ENCODE peak calls at places on chromosomes 6 and 20, in six cellular contexts. One of them, this sample, is unnamed.

GRCh38 chr6:100633096-100633766 is 168.5 kb upstream of the SIM1 start:
- DNase-seq in A549: peak; percentile 16
- DNase-seq in K562: no peak
- DNase-seq in GM12878: no peak
- DNase-seq in endothelial cell of umbilical vein: peak; percentile 63
- DNase-seq in HepG2: peak; percentile 79
- DNase-seq in this sample: peak; percentile 3

GRCh38 chr6:149248688-149249369 is 68.7 kb upstream of the TAB2 start:
- DNase-seq in A549: no peak
- DNase-seq in K562: no peak
- DNase-seq in GM12878: no peak
- DNase-seq in endothelial cell of umbilical vein: no peak
- DNase-seq in HepG2: no peak
- DNase-seq in this sample: no peak

GRCh38 chr20:36311141-36311853 is 5.2 kb downstream of the DLGAP4 start:
- DNase-seq in A549: no peak
- DNase-seq in K562: no peak
- DNase-seq in GM12878: no peak
- DNase-seq in endothelial cell of umbilical vein: no peak
- DNase-seq in HepG2: no peak
- DNase-seq in this sample: peak; percentile 78

GRCh38 chr6:130743175-130743574 is 84.0 kb upstream of the SMLR1 start:
- DNase-seq in A549: no peak
- DNase-seq in K562: no peak
- DNase-seq in GM12878: no peak
- DNase-seq in endothelial cell of umbilical vein: no peak
- DNase-seq in HepG2: peak; percentile 15
- DNase-seq in this sample: no peak

GRCh38 chr20:6513586-6513985 is 253.9 kb upstream of the BMP2 start:
- DNase-seq in A549: no peak
- DNase-seq in K562: no peak
- DNase-seq in GM12878: no peak
- DNase-seq in endothelial cell of umbilical vein: no peak
- DNase-seq in HepG2: no peak
- DNase-seq in this sample: no peak

GRCh38 chr6:145148392-145149175 is 586.7 kb downstream of the EPM2A start:
- DNase-seq in A549: peak; percentile 2
- DNase-seq in K562: no peak
- DNase-seq in GM12878: peak; percentile 1
- DNase-seq in endothelial cell of umbilical vein: no peak
- DNase-seq in HepG2: peak; percentile 36
- DNase-seq in this sample: peak; percentile 93

GRCh38 chr6:30696432-30696831 is 5.6 kb upstream of the NRM start:
- DNase-seq in A549: no peak
- DNase-seq in K562: no peak
- DNase-seq in GM12878: no peak
- DNase-seq in endothelial cell of umbilical vein: no peak
- DNase-seq in HepG2: no peak
- DNase-seq in this sample: no peak

GRCh38 chr20:18676366-18676765 is 88.5 kb downstream of the DTD1 start:
- DNase-seq in A549: no peak
- DNase-seq in K562: no peak
- DNase-seq in GM12878: no peak
- DNase-seq in endothelial cell of umbilical vein: no peak
- DNase-seq in HepG2: no peak
- DNase-seq in this sample: no peak

DNA sequence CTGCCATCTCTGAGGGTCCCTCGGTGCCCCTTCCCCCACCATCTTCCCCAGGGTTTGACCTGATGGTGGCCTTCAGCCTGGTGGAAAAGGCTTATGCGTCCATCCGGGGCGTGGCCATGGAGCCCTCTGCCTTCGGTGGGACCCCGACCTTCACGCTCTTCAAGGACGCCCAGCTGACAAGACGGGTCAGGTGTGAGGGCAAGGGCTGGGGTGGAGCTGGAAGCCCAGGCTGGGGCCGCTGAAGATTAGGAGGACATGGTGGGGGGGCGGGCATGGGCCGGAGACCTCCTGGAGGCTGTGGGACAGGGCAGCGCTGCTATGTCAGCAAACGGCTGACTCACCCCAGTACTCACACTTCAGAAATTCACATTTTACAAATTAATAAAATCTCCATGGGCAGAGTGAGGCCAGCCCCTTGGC is 23.5 kb downstream of the COL20A1 start:
- DNase-seq in A549: no peak
- DNase-seq in K562: no peak
- DNase-seq in GM12878: no peak
- DNase-seq in endothelial cell of umbilical vein: no peak
- DNase-seq in HepG2: no peak
- DNase-seq in this sample: no peak
- TF ChIP-seq MYC in A549: no peak
- TF ChIP-seq MYC in K562: no peak
- TF ChIP-seq MYC in GM12878: no peak
- TF ChIP-seq MYC in endothelial cell of umbilical vein: no peak
- TF ChIP-seq MYC in HepG2: no peak
- TF ChIP-seq MYC in this sample: no peak

GRCh38 chr6:39088331-39088730 is 26.7 kb downstream of the SAYSD1 start:
- DNase-seq in A549: peak; percentile 17
- DNase-seq in K562: peak; percentile 43
- DNase-seq in GM12878: no peak
- DNase-seq in endothelial cell of umbilical vein: peak; percentile 37
- DNase-seq in HepG2: peak; percentile 39
- DNase-seq in this sample: peak; percentile 65
- TF ChIP-seq MYC in A549: no peak
- TF ChIP-seq MYC in K562: no peak
- TF ChIP-seq MYC in GM12878: no peak
- TF ChIP-seq MYC in endothelial cell of umbilical vein: no peak
- TF ChIP-seq MYC in HepG2: no peak
- TF ChIP-seq MYC in this sample: no peak

DNA sequence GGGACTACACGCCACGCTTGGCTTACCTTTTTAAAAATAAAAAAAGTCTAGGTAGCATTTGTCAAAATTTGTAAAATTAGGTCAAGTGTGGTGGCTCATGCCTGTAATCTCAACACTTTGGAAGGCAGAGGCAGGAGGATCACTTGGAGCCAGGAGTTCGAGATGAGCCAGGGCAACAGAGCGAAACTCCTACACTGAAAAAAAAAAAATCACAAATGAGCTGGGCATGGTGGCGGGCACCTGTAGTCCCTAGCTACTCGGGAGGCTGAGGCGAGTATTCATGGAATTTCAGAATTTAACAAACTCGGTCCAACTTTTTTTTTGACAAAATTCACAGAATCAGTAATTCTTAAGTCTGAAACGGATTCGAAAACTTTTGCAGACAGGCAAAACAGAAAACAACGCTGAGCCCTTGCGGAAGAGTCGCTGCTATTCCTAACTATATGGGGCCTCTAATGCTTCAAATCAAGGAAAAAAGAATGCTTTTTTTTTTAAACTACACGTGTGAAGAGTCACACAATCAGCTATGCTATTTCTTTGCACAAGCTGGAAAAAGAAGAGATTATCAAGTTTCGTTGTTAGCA is 62.9 kb downstream of the GTF2H5 start:
- DNase-seq in A549: no peak
- DNase-seq in K562: no peak
- DNase-seq in GM12878: no peak
- DNase-seq in endothelial cell of umbilical vein: no peak
- DNase-seq in HepG2: no peak
- DNase-seq in this sample: no peak
- TF ChIP-seq MYC in A549: no peak
- TF ChIP-seq MYC in K562: no peak
- TF ChIP-seq MYC in GM12878: no peak
- TF ChIP-seq MYC in endothelial cell of umbilical vein: no peak
- TF ChIP-seq MYC in HepG2: no peak
- TF ChIP-seq MYC in this sample: no peak

GRCh38 chr20:32907886-32908285 is 49.2 kb downstream of the EFCAB8 start:
- DNase-seq in A549: no peak
- DNase-seq in K562: no peak
- DNase-seq in GM12878: no peak
- DNase-seq in endothelial cell of umbilical vein: no peak
- DNase-seq in HepG2: no peak
- DNase-seq in this sample: no peak

GRCh38 chr20:32908334-32909292 is 49.9 kb downstream of the EFCAB8 start:
- DNase-seq in A549: no peak
- DNase-seq in K562: no peak
- DNase-seq in GM12878: no peak
- DNase-seq in endothelial cell of umbilical vein: no peak
- DNase-seq in HepG2: no peak
- DNase-seq in this sample: peak; percentile 46

GRCh38 chr20:32909896-32910571 is 51.3 kb downstream of the EFCAB8 start:
- DNase-seq in A549: no peak
- DNase-seq in K562: no peak
- DNase-seq in GM12878: no peak
- DNase-seq in endothelial cell of umbilical vein: no peak
- DNase-seq in HepG2: no peak
- DNase-seq in this sample: no peak

GRCh38 chr20:32911355-32911754 is 52.6 kb downstream of the EFCAB8 start:
- DNase-seq in A549: no peak
- DNase-seq in K562: no peak
- DNase-seq in GM12878: no peak
- DNase-seq in endothelial cell of umbilical vein: no peak
- DNase-seq in HepG2: no peak
- DNase-seq in this sample: no peak

DNA sequence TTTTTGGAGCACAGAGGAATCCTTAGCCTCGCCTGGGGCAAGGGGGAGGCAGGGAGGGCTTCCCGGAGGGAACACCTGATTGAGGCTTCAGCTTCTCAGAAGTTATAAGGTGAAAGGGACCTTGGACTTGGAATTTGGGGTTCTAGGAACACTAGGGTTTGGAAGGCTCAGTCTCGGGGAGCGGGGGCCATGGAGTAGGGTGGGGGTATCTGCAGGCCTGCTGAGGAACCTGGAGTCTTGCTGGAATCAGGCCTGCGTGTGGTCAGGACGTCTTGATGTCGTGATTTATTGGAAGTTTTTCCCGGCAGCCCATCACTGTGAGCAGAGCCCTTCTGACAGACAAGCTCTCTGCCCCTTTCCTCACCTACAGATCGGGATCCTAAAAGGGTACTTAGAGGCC is 50.7 kb downstream of the EFCAB8 start:
- DNase-seq in A549: no peak
- DNase-seq in K562: no peak
- DNase-seq in GM12878: no peak
- DNase-seq in endothelial cell of umbilical vein: no peak
- DNase-seq in HepG2: no peak
- DNase-seq in this sample: no peak
- TF ChIP-seq MYC in A549: no peak
- TF ChIP-seq MYC in K562: no peak
- TF ChIP-seq MYC in GM12878: no peak
- TF ChIP-seq MYC in endothelial cell of umbilical vein: no peak
- TF ChIP-seq MYC in HepG2: no peak
- TF ChIP-seq MYC in this sample: no peak

GRCh38 chr6:158323561-158323958 is 11.3 kb downstream of the TULP4 start:
- DNase-seq in A549: no peak
- DNase-seq in K562: no peak
- DNase-seq in GM12878: peak; percentile 33
- DNase-seq in endothelial cell of umbilical vein: no peak
- DNase-seq in HepG2: no peak
- DNase-seq in this sample: peak; percentile 24

GRCh38 chr6:158322400-158322723 is 10.1 kb downstream of the TULP4 start:
- DNase-seq in A549: no peak
- DNase-seq in K562: no peak
- DNase-seq in GM12878: no peak
- DNase-seq in endothelial cell of umbilical vein: no peak
- DNase-seq in HepG2: no peak
- DNase-seq in this sample: no peak

GRCh38 chr6:158322724-158323560 is 10.7 kb downstream of the TULP4 start:
- DNase-seq in A549: peak; percentile 14
- DNase-seq in K562: peak; percentile 33
- DNase-seq in GM12878: peak; percentile 45
- DNase-seq in endothelial cell of umbilical vein: peak; percentile 47
- DNase-seq in HepG2: peak; percentile 97
- DNase-seq in this sample: peak; percentile 55

GRCh38 chr6:158324136-158324535 is 11.9 kb downstream of the TULP4 start:
- DNase-seq in A549: no peak
- DNase-seq in K562: no peak
- DNase-seq in GM12878: no peak
- DNase-seq in endothelial cell of umbilical vein: no peak
- DNase-seq in HepG2: no peak
- DNase-seq in this sample: no peak

DNA sequence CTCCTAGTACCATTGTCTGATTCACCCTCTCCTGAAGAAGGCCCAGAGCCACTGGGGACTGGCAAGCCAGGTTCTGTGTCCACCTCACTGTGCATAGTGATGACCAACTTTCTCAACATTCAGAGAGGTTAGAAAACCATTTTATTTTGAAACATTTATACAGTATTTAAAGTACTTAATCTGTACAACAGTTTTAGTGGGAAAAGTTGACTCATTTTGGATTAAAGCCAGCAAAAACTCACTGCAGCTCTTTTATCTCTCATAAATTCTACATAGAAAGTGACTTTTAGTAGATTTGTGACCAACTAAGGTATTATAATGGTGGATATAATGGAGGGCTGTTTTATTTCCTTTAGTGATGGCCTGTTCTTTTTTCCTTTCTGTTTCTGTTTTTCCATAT is 9.7 kb downstream of the TULP4 start:
- DNase-seq in A549: no peak
- DNase-seq in K562: no peak
- DNase-seq in GM12878: no peak
- DNase-seq in endothelial cell of umbilical vein: peak; percentile 89
- DNase-seq in HepG2: no peak
- DNase-seq in this sample: no peak
- TF ChIP-seq MYC in A549: no peak
- TF ChIP-seq MYC in K562: no peak
- TF ChIP-seq MYC in GM12878: no peak
- TF ChIP-seq MYC in endothelial cell of umbilical vein: no peak
- TF ChIP-seq MYC in HepG2: no peak
- TF ChIP-seq MYC in this sample: no peak

DNA sequence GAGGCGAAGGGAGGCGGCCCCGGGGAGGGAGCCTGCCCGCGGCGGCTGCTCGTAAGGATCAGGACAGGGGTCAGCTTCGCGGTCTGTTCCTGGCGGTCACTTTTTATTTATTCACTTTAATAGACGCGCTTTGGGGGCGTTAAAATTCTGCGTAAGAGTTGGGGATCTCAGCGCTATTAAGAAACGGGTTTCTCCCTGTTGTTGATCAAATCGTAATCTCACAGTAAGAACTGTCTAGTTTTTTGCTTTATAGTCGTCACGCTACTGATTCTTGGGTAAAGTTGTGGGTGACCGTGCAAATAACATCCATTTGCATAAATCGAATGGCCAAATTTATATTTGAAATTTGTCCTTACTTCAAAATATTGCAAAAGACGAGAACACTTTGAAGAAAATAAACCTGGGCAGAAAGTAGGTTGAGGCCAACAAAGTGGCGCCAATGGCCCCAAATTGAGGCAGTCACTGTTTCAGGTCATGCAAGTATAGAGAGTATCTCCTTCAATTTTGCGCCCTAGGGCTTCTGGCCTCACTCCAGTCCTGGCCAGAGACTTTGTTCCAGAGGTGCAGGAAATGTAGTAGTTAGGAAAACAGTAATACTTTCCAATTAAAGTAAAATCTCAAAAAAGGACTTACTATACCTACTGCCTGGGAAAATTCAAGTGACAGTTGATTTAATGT is 963 bp upstream of the RMND1 start:
- DNase-seq in A549: no peak
- DNase-seq in K562: no peak
- DNase-seq in GM12878: no peak
- DNase-seq in endothelial cell of umbilical vein: peak; percentile 65
- DNase-seq in HepG2: no peak
- DNase-seq in this sample: peak; percentile 42
- TF ChIP-seq MYC in A549: no peak
- TF ChIP-seq MYC in K562: no peak
- TF ChIP-seq MYC in GM12878: no peak
- TF ChIP-seq MYC in endothelial cell of umbilical vein: no peak
- TF ChIP-seq MYC in HepG2: no peak
- TF ChIP-seq MYC in this sample: no peak